ENCODE peak calls at places on chromosome 1, in four cellular contexts. G is neuronal stem cell, H is H9, S is IMR-90. O is an unnamed sample.

GRCh38 chr1:7863756-7864328 is 11.0 kb upstream of the UTS2 start:
- DNase-seq in G (no peak), S (no peak), H (no peak), O (no peak)

GRCh38 chr1:244046907-244047738 is 4.0 kb upstream of the ZBTB18 start:
- DNase-seq in G (no peak), H (no peak), S (peak), O (no peak)

GRCh38 chr1:19222979-19223824 is 13.1 kb upstream of the UBR4 start:
- DNase-seq in H (no peak), S (peak), G (no peak), O (no peak)

GRCh38 chr1:108617008-108617723 is 43.7 kb downstream of the HENMT1 start:
- DNase-seq in S (no peak), H (no peak), G (no peak), O (no peak)

GRCh38 chr1:95257758-95258157 is 23.7 kb downstream of the RWDD3 start:
- DNase-seq in G (no peak), H (no peak), S (peak), O (no peak)

GRCh38 chr1:242017580-242018233 is 18.8 kb upstream of the MAP1LC3C start:
- DNase-seq in H (peak), G (no peak), S (peak), O (peak)

GRCh38 chr1:113871597-113872113 is at the start of gene PTPN22:
- DNase-seq in S (peak), H (no peak), G (no peak), O (no peak)

GRCh38 chr1:117826551-117827078 is 102.8 kb downstream of the GDAP2 start:
- DNase-seq in H (no peak), G (no peak), S (peak), O (no peak)

GRCh38 chr1:167722152-167722869 is 529 bp downstream of the MPZL1 start:
- DNase-seq in S (peak), H (peak), G (peak), O (no peak)

GRCh38 chr1:152167835-152168534 is 9.0 kb upstream of the RPTN start:
- DNase-seq in G (no peak), S (peak), H (no peak), O (no peak)

DNA sequence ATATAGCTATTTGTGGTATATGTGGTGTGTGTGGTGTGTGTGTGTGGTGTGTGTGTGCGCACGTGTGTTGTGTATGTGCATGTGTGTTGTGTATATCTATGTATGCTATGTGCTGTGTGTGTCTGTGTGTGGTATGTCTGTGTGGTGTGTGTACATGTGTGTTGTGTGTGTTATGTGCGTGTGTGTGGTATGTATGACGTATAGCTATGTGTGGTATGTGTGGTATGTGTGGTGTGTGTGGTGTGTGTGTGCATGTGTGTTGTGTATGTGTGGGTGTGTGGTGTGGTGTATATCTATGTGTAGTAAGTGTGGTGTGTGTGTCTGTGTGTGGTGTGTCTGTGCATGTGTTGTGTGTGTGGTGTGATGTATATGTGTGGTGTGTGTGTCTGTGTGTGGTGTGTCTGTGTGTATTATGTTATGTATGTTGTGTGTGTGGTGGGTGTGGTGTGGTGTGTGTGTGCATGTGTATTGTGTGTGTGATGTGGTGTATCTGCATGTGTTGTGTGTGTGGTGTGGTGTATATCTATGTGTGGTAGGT is 59.8 kb downstream of the EDN2 start:
- DNase-seq in H (no peak), G (no peak), S (no peak), O (no peak)
- H3K23ac ChIP-seq in H (no peak), G (peak), S (no peak), O (peak)

DNA sequence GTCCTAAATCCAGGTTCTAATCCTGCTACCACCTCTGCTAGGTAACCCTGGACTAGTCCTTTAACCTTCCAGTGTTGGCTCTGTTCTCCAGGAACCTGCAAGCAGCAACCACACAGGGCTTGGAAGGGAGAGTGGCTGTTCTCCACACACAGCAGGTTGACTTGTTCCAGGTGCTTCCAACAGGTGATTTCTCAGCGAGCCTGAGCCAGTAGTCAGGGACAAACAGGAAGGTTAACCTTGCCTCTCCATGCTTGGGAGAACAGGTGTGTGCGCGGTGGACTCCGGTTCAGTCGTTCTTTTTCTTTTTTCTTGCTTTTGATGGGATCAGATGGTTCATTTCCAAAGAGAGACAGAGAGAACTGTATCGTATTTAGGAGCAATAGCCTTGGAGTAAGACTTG is 808 bp upstream of the CACHD1 start:
- DNase-seq in G (no peak), H (peak), S (no peak), O (no peak)
- H2AFZ ChIP-seq in G (peak), H (no peak), S (no peak), O (no peak)

GRCh38 chr1:213987422-213987875 is 324 bp upstream of the PROX1 start:
- DNase-seq in S (no peak), G (no peak), H (no peak), O (no peak)

GRCh38 chr1:213988639-213989070 is 882 bp downstream of the PROX1 start:
- DNase-seq in S (no peak), G (no peak), H (no peak), O (no peak)

GRCh38 chr1:213989740-213990472 is 2.1 kb downstream of the PROX1 start:
- DNase-seq in S (no peak), G (no peak), H (no peak), O (no peak)

GRCh38 chr1:213987876-213988638 is at the start of gene PROX1:
- DNase-seq in H (peak), G (peak), S (peak), O (peak)

DNA sequence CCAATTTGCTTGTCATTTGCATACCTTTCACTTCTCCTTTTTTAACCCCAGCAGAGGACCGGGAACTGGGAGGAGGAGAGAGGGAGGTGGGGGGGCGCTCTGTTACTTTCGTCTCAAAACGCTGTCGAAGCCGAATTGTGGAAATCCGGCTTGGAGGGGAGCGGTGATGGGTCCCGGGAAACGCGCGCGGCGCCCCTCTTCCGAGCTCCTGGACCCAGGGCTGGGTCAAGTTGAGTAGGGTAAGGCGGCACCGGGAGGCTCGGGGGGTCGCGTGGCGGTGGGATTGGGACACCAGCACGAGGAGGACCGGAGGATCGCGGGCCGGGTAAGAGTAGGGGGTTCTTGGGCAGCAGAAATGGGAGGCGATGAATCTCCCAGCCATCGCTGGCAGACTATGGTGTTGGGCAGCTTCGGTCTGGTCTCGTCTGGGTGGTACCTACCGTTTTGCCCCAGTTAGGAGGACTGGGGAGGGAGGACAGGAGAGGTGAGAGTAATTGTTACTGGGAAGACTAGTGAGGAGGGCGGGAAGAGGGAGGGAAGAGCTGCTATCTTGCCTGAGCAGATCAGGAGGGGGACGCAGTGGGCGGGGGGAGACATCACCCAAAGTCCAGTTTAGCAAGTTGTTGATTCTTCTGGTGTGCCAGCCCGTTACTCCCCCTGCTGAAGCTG is 1.4 kb downstream of the PROX1 start:
- DNase-seq in H (peak), S (no peak), G (no peak), O (peak)
- H3K23ac ChIP-seq in H (no peak), S (no peak), G (peak), O (no peak)

GRCh38 chr1:172341697-172342096 is 78.8 kb upstream of the C1orf105 start:
- DNase-seq in H (no peak), S (no peak), G (no peak), O (no peak)

GRCh38 chr1:172345077-172345476 is 75.4 kb upstream of the C1orf105 start:
- DNase-seq in S (no peak), G (no peak), H (no peak), O (no peak)

GRCh38 chr1:172342584-172343245 is 77.8 kb upstream of the C1orf105 start:
- DNase-seq in H (no peak), S (no peak), G (no peak), O (no peak)

GRCh38 chr1:172343246-172344099 is 77.0 kb upstream of the C1orf105 start:
- DNase-seq in H (no peak), S (peak), G (no peak), O (no peak)

GRCh38 chr1:172344444-172344843 is 76.0 kb upstream of the C1orf105 start:
- DNase-seq in G (no peak), S (no peak), H (no peak), O (no peak)
- H2AFZ ChIP-seq in G (no peak), S (no peak), H (no peak), O (no peak)

DNA sequence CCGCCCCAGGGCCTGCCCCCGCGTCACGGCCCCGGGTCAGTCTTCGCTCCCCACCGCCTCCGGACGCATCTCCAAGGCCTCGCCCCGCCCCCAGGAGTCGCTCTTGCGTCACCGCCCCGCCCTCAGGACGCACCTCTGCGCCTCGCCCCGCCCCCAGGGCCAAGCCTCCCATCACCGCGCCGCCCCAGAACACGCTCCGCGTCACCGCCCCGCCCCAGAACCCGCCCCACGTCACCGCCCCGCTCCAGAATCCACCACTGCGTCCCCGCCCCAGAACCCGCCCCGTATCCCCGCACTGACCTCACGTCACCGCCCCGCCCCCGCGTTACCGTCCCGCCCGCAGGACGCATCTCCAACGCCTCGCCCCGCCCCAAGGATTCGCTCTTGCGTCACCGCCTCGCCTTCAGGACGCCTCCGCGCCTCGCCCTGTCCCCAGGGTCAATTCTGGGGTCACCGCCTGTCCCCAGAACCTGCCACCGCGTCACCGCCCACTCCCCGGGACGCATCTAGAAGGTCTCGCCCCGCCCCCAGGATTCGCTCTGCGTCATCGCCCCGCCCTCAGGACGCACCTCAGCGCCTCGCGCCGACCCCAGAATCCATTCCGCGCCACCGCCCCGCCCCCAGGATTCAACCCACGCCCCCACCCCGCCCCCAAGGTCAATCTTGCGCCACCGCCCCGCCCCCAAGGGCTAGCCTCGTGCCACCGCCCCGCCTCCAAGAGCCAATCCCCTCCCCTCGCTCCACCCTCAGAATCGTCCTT is 448 bp upstream of the CASP9 start:
- DNase-seq in G (peak), S (peak), H (peak), O (peak)
- H3K23ac ChIP-seq in G (peak), S (peak), H (no peak), O (no peak)

DNA sequence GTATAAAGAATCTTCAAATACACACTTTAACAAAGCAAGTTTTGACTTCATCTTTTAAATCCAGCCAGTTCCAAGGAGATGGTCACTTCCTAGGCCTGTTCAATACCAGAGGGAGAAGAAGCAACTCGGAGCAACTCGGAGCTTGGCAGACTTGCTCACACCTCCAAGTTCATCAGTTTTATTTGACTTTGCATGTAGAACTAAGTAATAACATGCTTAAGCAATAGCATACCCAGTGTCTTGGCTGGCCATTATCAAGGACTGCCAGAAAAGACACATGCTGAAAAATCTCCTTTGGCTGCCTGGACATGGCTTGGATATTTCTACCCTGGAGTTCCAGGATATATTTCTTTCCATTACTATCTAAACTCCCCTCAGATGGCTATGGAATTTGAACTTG is 52.6 kb downstream of the GNG12 start:
- DNase-seq in S (no peak), H (no peak), G (no peak), O (no peak)
- H2AFZ ChIP-seq in S (no peak), H (no peak), G (no peak), O (no peak)

O was measured in H1.